ENCODE peak calls at places on chromosomes 4 and X, in six cellular contexts. T, G, L, M, D and C are unnamed samples.

GRCh38 chr4:112897548-112897947 is 151.9 kb upstream of the ANK2 start:
- DNase-seq in L (no peak), M (no peak), T (no peak), G (no peak), D (no peak), C (no peak)

GRCh38 chr4:113823291-113823659 is 61.7 kb upstream of the CAMK2D start:
- DNase-seq in G (no peak), L (peak), T (peak), M (peak), D (no peak), C (peak)

GRCh38 chr4:385934-386707 is 48.5 kb downstream of the ZNF141 start:
- DNase-seq in D (no peak), M (no peak), G (peak), T (no peak), L (no peak), C (no peak)

GRCh38 chr4:162497564-162498167 is 333.9 kb upstream of the FSTL5 start:
- DNase-seq in L (peak), G (no peak), M (peak), T (peak), D (peak), C (no peak)

GRCh38 chr4:47488706-47489105 is 3.6 kb downstream of the ATP10D start:
- DNase-seq in L (no peak), T (no peak), M (no peak), D (no peak), G (no peak), C (no peak)

GRCh38 chr4:5960197-5960880 is 57.9 kb downstream of the C4orf50 start:
- DNase-seq in L (no peak), G (peak), D (no peak), M (no peak), T (no peak), C (no peak)

GRCh38 chrX:107672955-107673378 is 44.7 kb downstream of the PRPS1 start:
- DNase-seq in D (peak), L (peak), T (peak), M (peak), G (peak), C (no peak)

GRCh38 chr4:4889781-4890180 is 30.3 kb downstream of the MSX1 start:
- DNase-seq in M (no peak), L (no peak), T (no peak), G (no peak), D (no peak), C (no peak)

GRCh38 chr4:152748619-152749018 is 30.9 kb downstream of the TIGD4 start:
- DNase-seq in T (no peak), M (no peak), D (no peak), L (no peak), G (no peak), C (no peak)

GRCh38 chrX:76172325-76172887 is 456 bp upstream of the PBDC1 start:
- DNase-seq in G (no peak), M (no peak), D (no peak), L (no peak), T (no peak), C (no peak)

GRCh38 chr4:184170996-184171395 is 46.7 kb downstream of the ENPP6 start:
- DNase-seq in G (no peak), L (no peak), T (peak), D (peak), M (peak), C (no peak)

GRCh38 chrX:112840382-112841113 is at the start of gene AMOT:
- DNase-seq in D (peak), M (peak), G (peak), L (peak), T (peak), C (no peak)